ENCODE peak calls at places on chromosomes 3 and 15, in six cellular contexts. Q is K562, Y is HEK293T, M is IMR-90, Z is GM12878, S is HepG2. H is an unnamed sample.

GRCh38 chr3:46681387-46681786 is 12.1 kb downstream of the ALS2CL start:
- DNase-seq in Q (no peak), Y (no peak), M (no peak), Z (no peak), S (no peak), H (no peak)

GRCh38 chr3:152719264-152719663 is 115.7 kb upstream of the P2RY1 start:
- DNase-seq in Q (no peak), Y (no peak), M (peak; percentile 21), Z (no peak), S (no peak), H (no peak)

GRCh38 chr3:173109143-173109542 is 31.9 kb downstream of the SPATA16 start:
- DNase-seq in Q (peak; percentile 8), Y (peak; percentile 10), M (no peak), Z (no peak), S (no peak), H (no peak)

GRCh38 chr3:27971600-27971999 is 249.5 kb upstream of the EOMES start:
- DNase-seq in Q (no peak), Y (no peak), M (no peak), Z (no peak), S (no peak), H (no peak)

GRCh38 chr3:150925751-150926201 is 20.5 kb upstream of the MINDY4B start:
- DNase-seq in Q (peak; percentile 64), Y (peak; percentile 73), M (peak; percentile 4), Z (no peak), S (peak; percentile 50), H (peak; percentile 66)

GRCh38 chr15:93703092-93703785 is 528.1 kb upstream of the MCTP2 start:
- DNase-seq in Q (no peak), Y (no peak), M (no peak), Z (no peak), S (no peak), H (no peak)

GRCh38 chr15:70327328-70328136 is 229.8 kb upstream of the TLE3 start:
- DNase-seq in Q (no peak), Y (no peak), M (peak; percentile 43), Z (no peak), S (no peak), H (no peak)

GRCh38 chr3:46277476-46277875 is 35.2 kb downstream of the CCR3 start:
- DNase-seq in Q (no peak), Y (no peak), M (no peak), Z (no peak), S (no peak), H (no peak)

GRCh38 chr3:192827208-192827607 is 90.4 kb downstream of the MB21D2 start:
- DNase-seq in Q (no peak), Y (no peak), M (no peak), Z (no peak), S (no peak), H (no peak)

GRCh38 chr15:48798319-48798718 is 12.6 kb downstream of the CEP152 start:
- DNase-seq in Q (no peak), Y (no peak), M (no peak), Z (no peak), S (no peak), H (no peak)

GRCh38 chr3:195866686-195867511 is 41.5 kb downstream of the TNK2 start:
- DNase-seq in Q (no peak), Y (no peak), M (no peak), Z (no peak), S (no peak), H (no peak)

GRCh38 chr15:57152666-57153065 is 223.6 kb upstream of the CGNL1 start:
- DNase-seq in Q (no peak), Y (no peak), M (no peak), Z (no peak), S (no peak), H (no peak)

GRCh38 chr3:14477311-14477935 is 62.7 kb downstream of the GRIP2 start:
- DNase-seq in Q (no peak), Y (no peak), M (no peak), Z (no peak), S (no peak), H (no peak)

GRCh38 chr3:172089250-172089649 is 49.9 kb downstream of the FNDC3B start:
- DNase-seq in Q (no peak), Y (no peak), M (no peak), Z (no peak), S (no peak), H (no peak)

GRCh38 chr15:41411031-41411430 is 5.9 kb upstream of the RTF1 start:
- DNase-seq in Q (no peak), Y (no peak), M (no peak), Z (no peak), S (no peak), H (no peak)

GRCh38 chr3:100040446-100040845 is 73.9 kb downstream of the FILIP1L start:
- DNase-seq in Q (no peak), Y (no peak), M (peak; percentile 68), Z (no peak), S (no peak), H (no peak)

GRCh38 chr15:39741258-39741657 is 41.4 kb downstream of the FSIP1 start:
- DNase-seq in Q (no peak), Y (no peak), M (peak; percentile 50), Z (no peak), S (no peak), H (no peak)

GRCh38 chr15:41966920-41967465 is 5.4 kb downstream of the EHD4 start:
- DNase-seq in Q (no peak), Y (no peak), M (no peak), Z (no peak), S (no peak), H (no peak)

GRCh38 chr15:68372291-68372811 is 59.6 kb downstream of the ITGA11 start:
- DNase-seq in Q (peak; percentile 20), Y (peak; percentile 51), M (no peak), Z (no peak), S (peak; percentile 16), H (peak; percentile 66)
- TF ChIP-seq BHLHE40 in Q (no peak), Y (no peak), M (no peak), Z (no peak), S (no peak), H (no peak)

GRCh38 chr15:83848315-83849050 is 194.6 kb downstream of the ADAMTSL3 start:
- DNase-seq in Q (no peak), Y (no peak), M (peak; percentile 97), Z (no peak), S (no peak), H (no peak)

GRCh38 chr15:83850015-83850414 is 196.1 kb downstream of the ADAMTSL3 start:
- DNase-seq in Q (no peak), Y (no peak), M (no peak), Z (no peak), S (no peak), H (no peak)

GRCh38 chr15:83854314-83854713 is 200.4 kb downstream of the ADAMTSL3 start:
- DNase-seq in Q (no peak), Y (no peak), M (peak; percentile 37), Z (no peak), S (no peak), H (no peak)

GRCh38 chr15:83853232-83853631 is 199.3 kb downstream of the ADAMTSL3 start:
- DNase-seq in Q (no peak), Y (no peak), M (no peak), Z (no peak), S (no peak), H (no peak)

DNA sequence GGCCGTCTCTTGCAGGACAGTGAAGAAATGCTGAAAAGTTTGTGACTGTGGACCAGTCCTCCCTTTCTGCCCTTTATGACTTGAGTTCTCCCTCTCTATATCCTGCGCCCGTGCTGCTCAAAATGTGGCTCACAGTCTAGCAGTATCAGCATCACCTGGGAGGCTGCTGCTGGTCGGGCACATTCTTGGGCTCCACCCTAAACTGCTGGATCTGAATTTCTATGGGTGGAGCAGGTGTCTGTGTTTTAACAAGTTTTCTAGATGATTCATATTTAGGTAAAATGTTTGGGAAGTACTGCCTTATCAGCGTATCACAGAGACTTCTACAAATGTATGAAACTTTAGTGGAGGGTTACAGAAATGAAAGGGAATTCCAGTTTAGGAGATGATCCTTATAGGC is 196.9 kb downstream of the ADAMTSL3 start:
- DNase-seq in Q (no peak), Y (no peak), M (no peak), Z (no peak), S (no peak), H (no peak)
- TF ChIP-seq BHLHE40 in Q (no peak), Y (no peak), M (no peak), Z (no peak), S (no peak), H (no peak)

DNA sequence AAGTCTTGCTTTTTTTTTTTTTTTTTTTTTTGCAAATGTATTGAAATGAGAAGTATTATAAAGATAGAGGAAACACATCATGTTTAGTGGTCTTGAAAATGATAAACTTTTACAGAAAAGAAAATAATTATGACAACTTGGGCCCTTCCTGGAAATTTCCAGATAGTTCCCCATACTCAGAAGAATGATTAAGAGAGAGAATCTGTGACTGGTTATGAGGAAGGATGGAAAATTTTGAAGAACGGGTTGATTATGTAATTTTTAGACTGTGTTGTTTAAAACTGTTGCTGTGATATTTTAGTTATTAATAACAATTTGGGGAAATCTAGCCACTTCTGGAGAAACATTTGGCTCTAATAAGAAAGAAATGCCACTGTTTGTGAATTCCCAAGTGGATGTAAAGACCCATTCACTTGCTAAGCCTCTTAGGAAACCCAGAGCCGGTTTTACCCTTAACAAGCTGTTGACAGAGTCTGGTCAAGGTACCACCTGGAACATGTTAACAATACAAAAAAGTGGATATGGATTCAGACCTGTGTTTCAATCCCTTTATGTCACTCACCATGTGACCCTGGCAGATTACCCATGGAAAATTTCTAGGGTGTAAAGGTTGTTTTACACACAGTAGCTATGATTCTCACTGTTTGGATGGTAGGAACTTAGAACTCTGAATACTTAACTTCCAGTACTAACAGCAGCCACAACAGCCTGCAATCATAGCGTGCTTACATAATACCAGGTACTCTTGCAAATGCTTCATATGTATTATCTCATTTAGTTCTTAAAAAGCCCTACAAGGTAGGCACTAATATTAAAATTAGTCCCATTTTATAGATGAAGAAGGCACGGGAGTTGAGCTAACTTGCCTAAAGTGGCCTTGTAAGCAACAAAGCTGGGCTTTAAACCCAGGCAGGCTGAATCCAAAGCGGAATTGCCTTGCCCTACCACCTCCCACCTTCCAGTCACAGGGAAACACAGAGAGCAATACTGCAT is 32.0 kb downstream of the ZBTB38 start:
- DNase-seq in Q (no peak), Y (no peak), M (no peak), Z (no peak), S (peak; percentile 97), H (no peak)
- TF ChIP-seq BHLHE40 in Q (no peak), Y (no peak), M (no peak), Z (no peak), S (no peak), H (no peak)

GRCh38 chr15:80242132-80242769 is 9.8 kb downstream of the CTXND1 start:
- DNase-seq in Q (peak; percentile 68), Y (peak; percentile 75), M (peak; percentile 24), Z (no peak), S (peak; percentile 50), H (peak; percentile 45)
- TF ChIP-seq BHLHE40 in Q (no peak), Y (no peak), M (no peak), Z (no peak), S (no peak), H (no peak)

DNA sequence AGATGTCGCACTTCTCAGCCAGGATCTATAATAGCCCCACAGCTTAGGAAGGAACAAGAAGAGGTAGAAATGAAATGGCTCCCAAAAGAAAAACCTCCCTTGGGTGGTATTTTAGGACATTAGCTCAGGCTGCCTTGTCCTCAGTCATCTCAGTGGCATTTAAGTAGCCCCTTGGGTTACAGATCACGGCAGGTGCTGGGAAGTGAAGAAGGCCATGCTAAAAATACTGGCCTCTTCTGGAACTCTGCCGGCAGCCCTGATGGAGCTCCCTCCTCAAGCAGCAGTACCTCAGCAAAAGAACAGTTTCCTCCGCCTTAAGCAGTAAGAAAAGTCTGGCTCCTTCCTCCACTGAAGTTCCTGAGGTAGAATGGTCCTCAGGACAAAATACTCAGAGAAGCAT is 7.3 kb upstream of the TPM1 start:
- DNase-seq in Q (no peak), Y (no peak), M (no peak), Z (no peak), S (no peak), H (no peak)
- TF ChIP-seq BHLHE40 in Q (no peak), Y (no peak), M (no peak), Z (no peak), S (no peak), H (no peak)